ENCODE peak calls at places on chromosome 19, in nine cellular contexts. C is fibroblast of the aortic adventitia, L is brain microvascular endothelial cell, P is astrocyte of the spinal cord, S is H7, Q is left lung, K is kidney epithelial cell, D is adrenal gland, O is foreskin fibroblast. J is an unnamed sample.

GRCh38 chr19:6423499-6424189 is 967 bp downstream of the KHSRP start:
- DNase-seq in C (peak), L (peak), P (peak), S (peak), Q (peak), K (no peak), D (peak), O (peak), J (peak)

GRCh38 chr19:13784731-13785452 is 10.4 kb upstream of the ZSWIM4 start:
- DNase-seq in C (peak), L (peak), P (peak), S (peak), Q (peak), K (no peak), D (peak), O (peak), J (no peak)

GRCh38 chr19:32448026-32448425 is 42.5 kb downstream of the DPY19L3 start:
- DNase-seq in C (no peak), L (no peak), P (no peak), S (no peak), Q (no peak), K (no peak), D (no peak), O (no peak), J (no peak)

GRCh38 chr19:54178581-54179261 is 5.8 kb upstream of the TMC4 start:
- DNase-seq in C (no peak), L (no peak), P (no peak), S (peak), Q (peak), K (no peak), D (no peak), O (no peak), J (no peak)

GRCh38 chr19:2627319-2627829 is 75.1 kb downstream of the GNG7 start:
- DNase-seq in C (peak), L (peak), P (peak), S (peak), Q (peak), K (peak), D (peak), O (peak), J (peak)

GRCh38 chr19:24004166-24004565 is 82.8 kb upstream of the ZNF254 start:
- DNase-seq in C (no peak), L (no peak), P (no peak), S (no peak), Q (no peak), K (no peak), D (no peak), O (no peak), J (no peak)

GRCh38 chr19:41548954-41549688 is 26.8 kb upstream of the CEACAM21 start:
- DNase-seq in C (no peak), L (no peak), P (no peak), S (no peak), Q (no peak), K (no peak), D (no peak), O (no peak), J (no peak)

GRCh38 chr19:48368942-48369341 is 4.8 kb downstream of the SYNGR4 start:
- DNase-seq in C (no peak), L (no peak), P (no peak), S (no peak), Q (no peak), K (no peak), D (no peak), O (no peak), J (no peak)

GRCh38 chr19:53594811-53595509 is 36.8 kb upstream of the DPRX start:
- DNase-seq in C (no peak), L (no peak), P (no peak), S (peak), Q (no peak), K (no peak), D (no peak), O (no peak), J (no peak)

GRCh38 chr19:31548941-31549340 is 199.7 kb upstream of the TSHZ3 start:
- DNase-seq in C (peak), L (peak), P (peak), S (peak), Q (no peak), K (no peak), D (no peak), O (peak), J (no peak)

GRCh38 chr19:54535601-54536000 is 33.0 kb downstream of the LAIR2 start:
- DNase-seq in C (no peak), L (no peak), P (no peak), S (no peak), Q (no peak), K (no peak), D (no peak), O (no peak), J (no peak)

GRCh38 chr19:2536461-2536860 is 60.5 kb downstream of the GADD45B start:
- DNase-seq in C (peak), L (no peak), P (no peak), S (peak), Q (peak), K (no peak), D (no peak), O (no peak), J (no peak)

DNA sequence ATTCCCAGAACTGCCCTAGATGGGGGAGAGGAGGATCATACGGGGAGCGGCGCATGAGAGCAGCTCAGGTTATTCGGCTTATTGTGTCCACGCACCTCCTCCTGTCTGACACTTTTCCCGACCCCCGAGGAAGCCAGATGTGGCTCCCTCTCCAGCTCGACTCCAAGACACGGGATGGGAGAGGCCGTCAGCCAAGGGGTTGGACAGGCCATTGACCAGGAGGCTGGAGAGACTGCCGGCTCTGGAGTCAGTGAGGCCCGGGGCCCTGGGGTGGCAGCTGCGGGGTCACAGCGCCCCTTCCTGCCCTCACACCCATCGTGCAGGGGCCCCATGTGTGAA is 2.9 kb downstream of the DMKN start:
- DNase-seq in C (no peak), L (no peak), P (no peak), S (no peak), Q (no peak), K (no peak), D (no peak), O (no peak), J (no peak)
- H3K4me3 ChIP-seq in C (no peak), L (no peak), P (no peak), S (peak), Q (peak), K (no peak), D (peak), O (no peak), J (no peak)

GRCh38 chr19:51441410-51442390 is 16.6 kb downstream of the SIGLEC8 start:
- DNase-seq in C (no peak), L (no peak), P (no peak), S (no peak), Q (no peak), K (no peak), D (no peak), O (no peak), J (no peak)
- H3K4me3 ChIP-seq in C (no peak), L (no peak), P (no peak), S (no peak), Q (peak), K (no peak), D (peak), O (no peak), J (no peak)

GRCh38 chr19:1168562-1168873 is 5.5 kb downstream of the SBNO2 start:
- DNase-seq in C (no peak), L (no peak), P (no peak), S (no peak), Q (no peak), K (no peak), D (no peak), O (no peak), J (no peak)

GRCh38 chr19:1169921-1170885 is 3.9 kb downstream of the SBNO2 start:
- DNase-seq in C (peak), L (no peak), P (peak), S (no peak), Q (peak), K (no peak), D (peak), O (no peak), J (no peak)

GRCh38 chr19:1168877-1169791 is 4.9 kb downstream of the SBNO2 start:
- DNase-seq in C (peak), L (peak), P (peak), S (peak), Q (peak), K (no peak), D (peak), O (peak), J (no peak)

GRCh38 chr19:1166872-1167573 is 7.0 kb downstream of the SBNO2 start:
- DNase-seq in C (no peak), L (no peak), P (no peak), S (no peak), Q (peak), K (no peak), D (no peak), O (no peak), J (no peak)

DNA sequence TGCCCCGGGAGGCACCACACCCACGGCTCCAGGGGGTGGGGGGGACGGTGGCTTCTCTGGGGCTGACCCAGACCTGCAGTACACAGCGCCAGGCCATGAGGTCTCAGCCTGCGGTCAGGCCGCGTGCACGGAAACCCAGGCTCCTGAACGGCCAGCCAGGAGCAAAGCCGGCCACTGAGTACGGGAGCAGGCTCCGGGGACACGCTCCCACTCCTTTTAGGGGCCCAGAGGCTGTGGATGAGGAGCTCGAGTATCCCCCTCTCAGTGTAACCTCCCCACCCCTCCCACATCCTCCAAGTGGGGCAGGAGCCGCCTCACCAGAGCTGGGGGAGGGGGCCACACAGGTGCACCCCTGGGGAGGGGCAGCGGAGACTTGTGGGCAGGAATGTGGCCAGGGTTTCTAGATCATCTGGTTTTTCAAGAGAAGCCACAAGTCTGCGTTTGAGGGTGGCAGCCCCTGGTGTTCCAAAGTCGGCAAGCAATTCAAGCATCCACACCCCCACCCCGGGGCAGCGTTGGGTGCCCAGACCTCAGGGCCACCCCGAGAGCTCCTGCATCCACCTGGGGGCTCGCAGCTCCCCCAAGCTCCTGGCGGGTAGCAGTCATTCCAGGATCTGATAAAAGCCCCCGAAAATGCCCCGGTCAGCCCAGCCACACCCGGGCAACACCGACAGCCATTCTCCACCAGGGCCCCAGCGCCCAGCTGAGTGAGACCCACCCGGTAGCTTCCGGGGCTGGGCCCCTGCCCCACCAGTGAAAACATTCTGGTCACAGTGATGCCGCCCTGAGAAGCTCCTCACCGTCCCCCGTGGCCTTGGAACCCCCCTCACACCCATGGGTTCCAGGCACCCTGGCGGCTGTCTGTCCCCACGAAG is 6.1 kb downstream of the SBNO2 start:
- DNase-seq in C (no peak), L (no peak), P (no peak), S (no peak), Q (peak), K (no peak), D (peak), O (no peak), J (no peak)
- H3K4me3 ChIP-seq in C (peak), L (peak), P (no peak), S (no peak), Q (peak), K (peak), D (peak), O (no peak), J (no peak)

GRCh38 chr19:4196009-4196408 is 13.5 kb downstream of the ANKRD24 start:
- DNase-seq in C (no peak), L (no peak), P (no peak), S (no peak), Q (no peak), K (no peak), D (no peak), O (no peak), J (no peak)

GRCh38 chr19:4198467-4199126 is 16.1 kb downstream of the ANKRD24 start:
- DNase-seq in C (no peak), L (no peak), P (no peak), S (peak), Q (no peak), K (no peak), D (no peak), O (no peak), J (no peak)

GRCh38 chr19:4197228-4197624 is 14.7 kb downstream of the ANKRD24 start:
- DNase-seq in C (no peak), L (no peak), P (no peak), S (no peak), Q (no peak), K (no peak), D (no peak), O (no peak), J (no peak)

GRCh38 chr19:4196587-4197148 is 14.2 kb downstream of the ANKRD24 start:
- DNase-seq in C (no peak), L (no peak), P (no peak), S (peak), Q (no peak), K (no peak), D (no peak), O (no peak), J (no peak)

GRCh38 chr19:4197625-4198466 is 15.4 kb downstream of the ANKRD24 start:
- DNase-seq in C (no peak), L (no peak), P (no peak), S (peak), Q (no peak), K (no peak), D (no peak), O (no peak), J (no peak)
- H3K4me3 ChIP-seq in C (no peak), L (no peak), P (no peak), S (peak), Q (no peak), K (no peak), D (no peak), O (no peak), J (no peak)

DNA sequence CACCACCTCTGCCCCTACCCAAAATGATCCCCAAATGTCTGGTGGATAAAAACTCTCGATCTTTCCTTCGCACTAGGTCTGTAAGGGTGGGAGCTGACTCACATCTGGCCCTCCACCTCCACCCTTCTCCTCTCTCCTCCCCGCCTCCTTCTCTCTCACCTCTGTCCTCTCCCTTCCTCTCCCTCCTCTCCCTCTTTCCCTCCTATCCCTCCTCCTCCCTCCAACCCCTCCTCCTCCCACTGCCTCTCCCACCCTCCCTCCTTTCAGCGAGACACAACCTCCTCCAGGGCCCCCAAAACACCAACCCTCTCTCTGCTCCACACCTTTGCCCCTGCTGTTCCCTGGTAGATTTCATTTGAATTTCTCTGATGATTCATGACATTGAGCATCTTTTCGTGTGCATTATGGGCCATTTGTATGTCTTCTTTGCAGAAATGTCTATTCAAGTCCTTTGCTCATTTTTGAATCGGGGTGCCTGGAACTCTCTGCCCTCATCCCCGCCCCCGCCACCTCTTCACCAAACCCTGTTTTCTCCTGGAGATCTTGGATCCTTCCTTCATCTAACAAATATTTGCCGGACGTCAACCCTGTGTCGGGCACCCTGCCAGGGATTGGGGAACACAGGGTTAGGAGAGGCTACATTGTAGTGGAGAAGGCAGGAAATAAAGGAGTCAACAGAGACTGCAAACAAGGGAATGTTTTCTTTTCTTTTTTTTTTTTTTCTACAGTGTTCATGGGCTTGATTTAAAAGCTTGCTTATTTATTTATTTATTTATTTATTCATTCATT is 25.4 kb upstream of the SLC1A5 start:
- DNase-seq in C (peak), L (peak), P (peak), S (peak), Q (peak), K (no peak), D (peak), O (no peak), J (no peak)
- H3K4me3 ChIP-seq in C (no peak), L (no peak), P (no peak), S (no peak), Q (no peak), K (no peak), D (no peak), O (no peak), J (no peak)

GRCh38 chr19:34461375-34462100 is 20.0 kb upstream of the WTIP start:
- DNase-seq in C (peak), L (peak), P (peak), S (no peak), Q (no peak), K (no peak), D (no peak), O (peak), J (peak)
- H3K4me3 ChIP-seq in C (no peak), L (no peak), P (no peak), S (no peak), Q (no peak), K (no peak), D (no peak), O (no peak), J (no peak)

GRCh38 chr19:4689403-4689802 is 19.3 kb upstream of the MYDGF start:
- DNase-seq in C (no peak), L (no peak), P (no peak), S (no peak), Q (no peak), K (no peak), D (no peak), O (no peak), J (no peak)
- H3K4me3 ChIP-seq in C (no peak), L (no peak), P (no peak), S (no peak), Q (no peak), K (no peak), D (no peak), O (no peak), J (no peak)

DNA sequence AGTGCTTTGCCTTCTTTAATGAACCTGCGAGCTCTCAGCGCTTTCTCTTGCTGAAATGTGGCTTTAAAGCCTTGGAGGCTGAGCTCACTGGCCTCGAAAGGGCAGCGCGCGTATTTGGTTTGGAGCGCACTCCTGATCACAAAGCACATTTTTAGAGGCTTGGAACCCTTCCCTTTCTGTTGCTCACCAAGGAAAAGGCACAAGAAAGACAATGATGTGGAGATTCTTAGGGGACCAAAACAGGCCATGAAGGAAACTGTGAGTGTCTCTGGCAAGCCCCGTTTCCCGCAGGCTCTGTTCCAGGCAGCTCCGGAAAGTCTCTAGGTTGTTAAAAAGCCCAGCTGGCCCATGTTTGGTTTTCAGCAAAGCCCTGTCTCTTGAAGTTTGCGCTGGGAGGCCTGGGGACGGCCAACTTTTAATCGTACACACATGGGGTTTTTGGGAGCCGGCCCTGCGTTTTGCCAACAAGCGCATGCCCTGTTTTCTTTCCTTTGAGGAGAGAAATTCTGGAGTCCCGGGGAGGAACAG is 9.4 kb upstream of the SPC24 start:
- DNase-seq in C (peak), L (no peak), P (peak), S (no peak), Q (no peak), K (no peak), D (no peak), O (peak), J (no peak)
- H3K4me3 ChIP-seq in C (peak), L (no peak), P (peak), S (no peak), Q (no peak), K (no peak), D (no peak), O (peak), J (no peak)

DNA sequence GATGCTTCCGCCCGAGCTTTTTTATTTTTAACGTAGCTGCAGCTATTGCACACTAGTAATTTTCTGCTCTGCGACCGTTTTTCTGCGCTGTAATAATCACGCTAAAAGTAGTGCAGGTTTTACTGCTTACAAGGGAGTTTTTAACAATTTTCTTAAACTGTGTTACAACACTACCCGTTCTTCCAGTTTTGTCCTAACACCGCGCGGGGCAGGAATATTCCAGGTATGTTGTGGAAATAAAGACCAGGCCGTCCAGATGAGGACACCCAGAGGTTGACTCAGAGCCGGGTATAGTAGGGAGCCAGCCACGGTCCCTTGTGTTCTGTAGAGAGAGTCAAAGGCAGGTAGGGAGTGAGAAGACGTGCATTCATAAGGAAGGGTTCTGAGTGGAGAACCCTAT is 21.7 kb downstream of the ZNF274 start:
- DNase-seq in C (no peak), L (no peak), P (no peak), S (no peak), Q (no peak), K (no peak), D (no peak), O (no peak), J (no peak)
- H3K4me3 ChIP-seq in C (no peak), L (no peak), P (no peak), S (no peak), Q (no peak), K (no peak), D (no peak), O (no peak), J (no peak)

GRCh38 chr19:11176466-11177193 is 20.7 kb downstream of the KANK2 start:
- DNase-seq in C (no peak), L (no peak), P (no peak), S (peak), Q (no peak), K (no peak), D (no peak), O (no peak), J (no peak)

GRCh38 chr19:11181488-11181887 is 15.9 kb downstream of the KANK2 start:
- DNase-seq in C (no peak), L (no peak), P (no peak), S (no peak), Q (no peak), K (no peak), D (no peak), O (no peak), J (no peak)

GRCh38 chr19:11177592-11177991 is 19.8 kb downstream of the KANK2 start:
- DNase-seq in C (no peak), L (no peak), P (no peak), S (no peak), Q (no peak), K (no peak), D (no peak), O (no peak), J (no peak)

GRCh38 chr19:11180346-11180745 is 17.0 kb downstream of the KANK2 start:
- DNase-seq in C (peak), L (no peak), P (no peak), S (no peak), Q (no peak), K (no peak), D (no peak), O (no peak), J (no peak)

GRCh38 chr19:11179716-11180297 is 17.5 kb downstream of the KANK2 start:
- DNase-seq in C (no peak), L (no peak), P (no peak), S (peak), Q (no peak), K (no peak), D (no peak), O (no peak), J (no peak)
- H3K4me3 ChIP-seq in C (no peak), L (no peak), P (no peak), S (no peak), Q (no peak), K (no peak), D (no peak), O (no peak), J (no peak)